ENCODE peak calls at places on chromosomes 13 and 19, in ten cellular contexts. One of them, this sample, is unnamed.

GRCh38 chr13:74062933-74063332 is 71.3 kb downstream of the KLF12 start:
- ATAC-seq in naive thymus-derived CD8-positive, alpha-beta T cell: no peak
- ATAC-seq in stimulated activated naive CD8-positive, alpha-beta T cell treated with anti-CD3 and anti-CD28 coated beads, Interleukin-15, amount 100 ng/mL, for 72 hours: peak; percentile 31
- ATAC-seq in sciatic nerve: peak; percentile 91
- ATAC-seq in omental fat pad: no peak
- ATAC-seq in mucosa of descending colon: peak; percentile 67
- ATAC-seq in Right ventricle myocardium superior: peak; percentile 95
- ATAC-seq in left colon: peak; percentile 41
- ATAC-seq in T-cell: no peak
- ATAC-seq in HCT116: no peak
- ATAC-seq in this sample: peak; percentile 91

GRCh38 chr13:113161433-113161832 is 3.0 kb downstream of the PROZ start:
- ATAC-seq in naive thymus-derived CD8-positive, alpha-beta T cell: no peak
- ATAC-seq in stimulated activated naive CD8-positive, alpha-beta T cell treated with anti-CD3 and anti-CD28 coated beads, Interleukin-15, amount 100 ng/mL, for 72 hours: peak; percentile 32
- ATAC-seq in sciatic nerve: no peak
- ATAC-seq in omental fat pad: no peak
- ATAC-seq in mucosa of descending colon: no peak
- ATAC-seq in Right ventricle myocardium superior: no peak
- ATAC-seq in left colon: no peak
- ATAC-seq in T-cell: peak; percentile 24
- ATAC-seq in HCT116: no peak
- ATAC-seq in this sample: no peak

GRCh38 chr13:81001828-81002385 is 661.0 kb upstream of the SPRY2 start:
- ATAC-seq in naive thymus-derived CD8-positive, alpha-beta T cell: no peak
- ATAC-seq in stimulated activated naive CD8-positive, alpha-beta T cell treated with anti-CD3 and anti-CD28 coated beads, Interleukin-15, amount 100 ng/mL, for 72 hours: no peak
- ATAC-seq in sciatic nerve: no peak
- ATAC-seq in omental fat pad: no peak
- ATAC-seq in mucosa of descending colon: no peak
- ATAC-seq in Right ventricle myocardium superior: no peak
- ATAC-seq in left colon: no peak
- ATAC-seq in T-cell: no peak
- ATAC-seq in HCT116: no peak
- ATAC-seq in this sample: no peak

GRCh38 chr19:42206871-42207755 is 10.4 kb downstream of the DEDD2 start:
- ATAC-seq in naive thymus-derived CD8-positive, alpha-beta T cell: no peak
- ATAC-seq in stimulated activated naive CD8-positive, alpha-beta T cell treated with anti-CD3 and anti-CD28 coated beads, Interleukin-15, amount 100 ng/mL, for 72 hours: no peak
- ATAC-seq in sciatic nerve: no peak
- ATAC-seq in omental fat pad: no peak
- ATAC-seq in mucosa of descending colon: peak; percentile 84
- ATAC-seq in Right ventricle myocardium superior: no peak
- ATAC-seq in left colon: peak; percentile 87
- ATAC-seq in T-cell: no peak
- ATAC-seq in HCT116: peak; percentile 68
- ATAC-seq in this sample: no peak

GRCh38 chr13:92952161-92952560 is 274.4 kb upstream of the GPC6 start:
- ATAC-seq in naive thymus-derived CD8-positive, alpha-beta T cell: no peak
- ATAC-seq in stimulated activated naive CD8-positive, alpha-beta T cell treated with anti-CD3 and anti-CD28 coated beads, Interleukin-15, amount 100 ng/mL, for 72 hours: no peak
- ATAC-seq in sciatic nerve: no peak
- ATAC-seq in omental fat pad: no peak
- ATAC-seq in mucosa of descending colon: no peak
- ATAC-seq in Right ventricle myocardium superior: no peak
- ATAC-seq in left colon: no peak
- ATAC-seq in T-cell: no peak
- ATAC-seq in HCT116: no peak
- ATAC-seq in this sample: no peak

GRCh38 chr19:916645-917322 is 349 bp upstream of the KISS1R start:
- ATAC-seq in naive thymus-derived CD8-positive, alpha-beta T cell: no peak
- ATAC-seq in stimulated activated naive CD8-positive, alpha-beta T cell treated with anti-CD3 and anti-CD28 coated beads, Interleukin-15, amount 100 ng/mL, for 72 hours: no peak
- ATAC-seq in sciatic nerve: no peak
- ATAC-seq in omental fat pad: peak; percentile 33
- ATAC-seq in mucosa of descending colon: no peak
- ATAC-seq in Right ventricle myocardium superior: no peak
- ATAC-seq in left colon: no peak
- ATAC-seq in T-cell: no peak
- ATAC-seq in HCT116: peak; percentile 48
- ATAC-seq in this sample: no peak

GRCh38 chr19:41426116-41426841 is 895 bp downstream of the B3GNT8 start:
- ATAC-seq in naive thymus-derived CD8-positive, alpha-beta T cell: no peak
- ATAC-seq in stimulated activated naive CD8-positive, alpha-beta T cell treated with anti-CD3 and anti-CD28 coated beads, Interleukin-15, amount 100 ng/mL, for 72 hours: peak; percentile 4
- ATAC-seq in sciatic nerve: peak; percentile 13
- ATAC-seq in omental fat pad: peak; percentile 8
- ATAC-seq in mucosa of descending colon: peak; percentile 25
- ATAC-seq in Right ventricle myocardium superior: peak; percentile 28
- ATAC-seq in left colon: peak; percentile 19
- ATAC-seq in T-cell: no peak
- ATAC-seq in HCT116: no peak
- ATAC-seq in this sample: no peak

GRCh38 chr13:99339230-99339721 is 32.1 kb upstream of the GPR183 start:
- ATAC-seq in naive thymus-derived CD8-positive, alpha-beta T cell: no peak
- ATAC-seq in stimulated activated naive CD8-positive, alpha-beta T cell treated with anti-CD3 and anti-CD28 coated beads, Interleukin-15, amount 100 ng/mL, for 72 hours: no peak
- ATAC-seq in sciatic nerve: no peak
- ATAC-seq in omental fat pad: no peak
- ATAC-seq in mucosa of descending colon: no peak
- ATAC-seq in Right ventricle myocardium superior: peak; percentile 55
- ATAC-seq in left colon: no peak
- ATAC-seq in T-cell: no peak
- ATAC-seq in HCT116: no peak
- ATAC-seq in this sample: no peak

GRCh38 chr19:10543059-10543419 is 665 bp upstream of the ATG4D start:
- ATAC-seq in naive thymus-derived CD8-positive, alpha-beta T cell: no peak
- ATAC-seq in stimulated activated naive CD8-positive, alpha-beta T cell treated with anti-CD3 and anti-CD28 coated beads, Interleukin-15, amount 100 ng/mL, for 72 hours: no peak
- ATAC-seq in sciatic nerve: no peak
- ATAC-seq in omental fat pad: no peak
- ATAC-seq in mucosa of descending colon: no peak
- ATAC-seq in Right ventricle myocardium superior: no peak
- ATAC-seq in left colon: peak; percentile 9
- ATAC-seq in T-cell: no peak
- ATAC-seq in HCT116: no peak
- ATAC-seq in this sample: no peak

GRCh38 chr19:45469835-45470146 is 2.0 kb downstream of the FOSB start:
- ATAC-seq in naive thymus-derived CD8-positive, alpha-beta T cell: no peak
- ATAC-seq in stimulated activated naive CD8-positive, alpha-beta T cell treated with anti-CD3 and anti-CD28 coated beads, Interleukin-15, amount 100 ng/mL, for 72 hours: peak; percentile 66
- ATAC-seq in sciatic nerve: peak; percentile 86
- ATAC-seq in omental fat pad: no peak
- ATAC-seq in mucosa of descending colon: peak; percentile 74
- ATAC-seq in Right ventricle myocardium superior: peak; percentile 76
- ATAC-seq in left colon: peak; percentile 67
- ATAC-seq in T-cell: peak; percentile 35
- ATAC-seq in HCT116: peak; percentile 69
- ATAC-seq in this sample: no peak

GRCh38 chr19:12665646-12666304 is 767 bp downstream of the MAN2B1 start:
- ATAC-seq in naive thymus-derived CD8-positive, alpha-beta T cell: no peak
- ATAC-seq in stimulated activated naive CD8-positive, alpha-beta T cell treated with anti-CD3 and anti-CD28 coated beads, Interleukin-15, amount 100 ng/mL, for 72 hours: peak; percentile 21
- ATAC-seq in sciatic nerve: no peak
- ATAC-seq in omental fat pad: no peak
- ATAC-seq in mucosa of descending colon: peak; percentile 5
- ATAC-seq in Right ventricle myocardium superior: no peak
- ATAC-seq in left colon: no peak
- ATAC-seq in T-cell: no peak
- ATAC-seq in HCT116: no peak
- ATAC-seq in this sample: no peak

GRCh38 chr19:47340477-47341208 is 8.5 kb upstream of the DHX34 start:
- ATAC-seq in naive thymus-derived CD8-positive, alpha-beta T cell: no peak
- ATAC-seq in stimulated activated naive CD8-positive, alpha-beta T cell treated with anti-CD3 and anti-CD28 coated beads, Interleukin-15, amount 100 ng/mL, for 72 hours: no peak
- ATAC-seq in sciatic nerve: peak; percentile 28
- ATAC-seq in omental fat pad: no peak
- ATAC-seq in mucosa of descending colon: no peak
- ATAC-seq in Right ventricle myocardium superior: no peak
- ATAC-seq in left colon: no peak
- ATAC-seq in T-cell: no peak
- ATAC-seq in HCT116: no peak
- ATAC-seq in this sample: no peak

GRCh38 chr19:39112338-39112890 is 13.2 kb upstream of the PAK4 start:
- ATAC-seq in naive thymus-derived CD8-positive, alpha-beta T cell: no peak
- ATAC-seq in stimulated activated naive CD8-positive, alpha-beta T cell treated with anti-CD3 and anti-CD28 coated beads, Interleukin-15, amount 100 ng/mL, for 72 hours: no peak
- ATAC-seq in sciatic nerve: no peak
- ATAC-seq in omental fat pad: peak; percentile 84
- ATAC-seq in mucosa of descending colon: no peak
- ATAC-seq in Right ventricle myocardium superior: no peak
- ATAC-seq in left colon: no peak
- ATAC-seq in T-cell: no peak
- ATAC-seq in HCT116: peak; percentile 78
- ATAC-seq in this sample: no peak

GRCh38 chr13:85379433-85379832 is 419.8 kb downstream of the SLITRK6 start:
- ATAC-seq in naive thymus-derived CD8-positive, alpha-beta T cell: no peak
- ATAC-seq in stimulated activated naive CD8-positive, alpha-beta T cell treated with anti-CD3 and anti-CD28 coated beads, Interleukin-15, amount 100 ng/mL, for 72 hours: no peak
- ATAC-seq in sciatic nerve: no peak
- ATAC-seq in omental fat pad: no peak
- ATAC-seq in mucosa of descending colon: no peak
- ATAC-seq in Right ventricle myocardium superior: no peak
- ATAC-seq in left colon: no peak
- ATAC-seq in T-cell: no peak
- ATAC-seq in HCT116: no peak
- ATAC-seq in this sample: no peak

GRCh38 chr19:50772408-50773311 is 2.4 kb downstream of the GPR32 start:
- ATAC-seq in naive thymus-derived CD8-positive, alpha-beta T cell: no peak
- ATAC-seq in stimulated activated naive CD8-positive, alpha-beta T cell treated with anti-CD3 and anti-CD28 coated beads, Interleukin-15, amount 100 ng/mL, for 72 hours: no peak
- ATAC-seq in sciatic nerve: no peak
- ATAC-seq in omental fat pad: no peak
- ATAC-seq in mucosa of descending colon: no peak
- ATAC-seq in Right ventricle myocardium superior: no peak
- ATAC-seq in left colon: no peak
- ATAC-seq in T-cell: no peak
- ATAC-seq in HCT116: peak; percentile 90
- ATAC-seq in this sample: no peak

GRCh38 chr19:19782783-19783182 is 38.8 kb downstream of the ZNF506 start:
- ATAC-seq in naive thymus-derived CD8-positive, alpha-beta T cell: no peak
- ATAC-seq in stimulated activated naive CD8-positive, alpha-beta T cell treated with anti-CD3 and anti-CD28 coated beads, Interleukin-15, amount 100 ng/mL, for 72 hours: peak; percentile 82
- ATAC-seq in sciatic nerve: no peak
- ATAC-seq in omental fat pad: no peak
- ATAC-seq in mucosa of descending colon: no peak
- ATAC-seq in Right ventricle myocardium superior: no peak
- ATAC-seq in left colon: no peak
- ATAC-seq in T-cell: no peak
- ATAC-seq in HCT116: no peak
- ATAC-seq in this sample: no peak

GRCh38 chr13:20772401-20773131 is 1.2 kb downstream of the EEF1AKMT1 start:
- ATAC-seq in naive thymus-derived CD8-positive, alpha-beta T cell: no peak
- ATAC-seq in stimulated activated naive CD8-positive, alpha-beta T cell treated with anti-CD3 and anti-CD28 coated beads, Interleukin-15, amount 100 ng/mL, for 72 hours: no peak
- ATAC-seq in sciatic nerve: no peak
- ATAC-seq in omental fat pad: no peak
- ATAC-seq in mucosa of descending colon: no peak
- ATAC-seq in Right ventricle myocardium superior: no peak
- ATAC-seq in left colon: no peak
- ATAC-seq in T-cell: no peak
- ATAC-seq in HCT116: no peak
- ATAC-seq in this sample: no peak